ENCODE peak calls at places on chromosomes 13 and 19, in nine cellular contexts. Y is tibial nerve, Z is sigmoid colon, F is stomach, W is A549, L is H1, A is esophagus muscularis mucosa, Q is ovary, C is upper lobe of left lung. B is an unnamed sample.

GRCh38 chr13:109840201-109840892 is 54.0 kb upstream of the IRS2 start:
- DNase-seq in Y (no peak), Z (no peak), F (no peak), W (no peak), L (no peak), A (no peak), Q (no peak), C (no peak), B (no peak)

GRCh38 chr13:98856983-98857382 is 104.5 kb upstream of the SLC15A1 start:
- DNase-seq in Y (no peak), Z (no peak), F (peak), W (no peak), L (no peak), A (no peak), Q (no peak), C (peak), B (no peak)

GRCh38 chr19:33316521-33317284 is 14.4 kb upstream of the CEBPA start:
- DNase-seq in Y (no peak), Z (no peak), F (no peak), W (peak), L (no peak), A (no peak), Q (no peak), C (no peak), B (no peak)

GRCh38 chr19:17953869-17954268 is 13.0 kb upstream of the KCNN1 start:
- DNase-seq in Y (no peak), Z (no peak), F (no peak), W (no peak), L (no peak), A (no peak), Q (no peak), C (no peak), B (no peak)

GRCh38 chr19:33470686-33471085 is 50.9 kb downstream of the PEPD start:
- DNase-seq in Y (no peak), Z (no peak), F (no peak), W (no peak), L (no peak), A (no peak), Q (no peak), C (no peak), B (no peak)

GRCh38 chr13:72620874-72621273 is 106.6 kb downstream of the MZT1 start:
- DNase-seq in Y (no peak), Z (no peak), F (no peak), W (no peak), L (no peak), A (no peak), Q (no peak), C (no peak), B (no peak)

GRCh38 chr13:73365681-73366080 is 306.9 kb downstream of the KLF5 start:
- DNase-seq in Y (no peak), Z (no peak), F (no peak), W (no peak), L (no peak), A (no peak), Q (no peak), C (no peak), B (no peak)

GRCh38 chr13:69107436-69107835 is 1000.2 kb upstream of the ATXN8OS start:
- DNase-seq in Y (no peak), Z (no peak), F (no peak), W (no peak), L (no peak), A (no peak), Q (no peak), C (no peak), B (no peak)

GRCh38 chr19:38559428-38560401 is 58.0 kb downstream of the MAP4K1 start:
- DNase-seq in Y (no peak), Z (no peak), F (no peak), W (no peak), L (no peak), A (no peak), Q (no peak), C (no peak), B (no peak)

GRCh38 chr19:41324921-41325639 is 15.1 kb downstream of the CCDC97 start:
- DNase-seq in Y (no peak), Z (peak), F (no peak), W (peak), L (peak), A (no peak), Q (peak), C (peak), B (no peak)

GRCh38 chr13:104318121-104318520 is 1251.9 kb upstream of the SLC10A2 start:
- DNase-seq in Y (no peak), Z (no peak), F (no peak), W (no peak), L (no peak), A (no peak), Q (no peak), C (no peak), B (no peak)
- TF ChIP-seq CTCF in Y (no peak), Z (no peak), F (no peak), W (no peak), L (no peak), A (peak), Q (no peak), C (no peak), B (no peak)

DNA sequence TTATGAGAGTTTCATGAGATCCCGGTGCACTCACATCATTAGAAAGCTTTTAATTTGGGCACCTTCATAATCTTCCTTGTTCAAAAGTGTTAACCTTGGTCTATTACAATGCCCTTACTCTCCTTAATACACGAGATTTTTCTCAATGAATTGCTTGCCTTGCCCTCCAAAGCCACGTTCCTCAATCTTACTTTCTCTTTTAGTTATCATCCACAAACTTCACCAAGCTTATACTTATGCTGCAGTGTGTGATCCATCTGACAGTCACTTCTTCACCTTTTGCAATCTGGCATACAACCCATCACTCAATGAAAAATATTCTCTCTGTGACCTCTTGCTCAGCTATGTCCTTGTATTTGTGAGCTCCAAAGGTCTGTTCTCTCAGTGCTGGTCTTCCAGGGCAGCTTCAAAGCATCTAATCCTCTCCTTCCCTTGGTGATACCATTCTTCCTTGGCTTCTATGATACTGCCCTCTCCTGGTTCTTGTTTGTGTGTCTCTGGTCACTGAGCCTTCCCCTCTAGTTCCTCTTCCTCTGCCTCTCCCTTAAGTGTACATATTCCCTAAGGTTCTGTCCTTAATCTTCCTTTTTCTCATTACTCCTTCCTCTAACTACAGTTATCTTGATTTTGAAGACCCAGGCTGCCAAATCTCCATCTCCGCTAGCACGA is 202.2 kb upstream of the STARD13 start:
- DNase-seq in Y (peak), Z (no peak), F (no peak), W (peak), L (no peak), A (no peak), Q (no peak), C (peak), B (no peak)
- TF ChIP-seq EP300 in Y (peak), Z (no peak), F (no peak), W (no peak), L (no peak), A (no peak), Q (no peak), C (no peak), B (no peak)

DNA sequence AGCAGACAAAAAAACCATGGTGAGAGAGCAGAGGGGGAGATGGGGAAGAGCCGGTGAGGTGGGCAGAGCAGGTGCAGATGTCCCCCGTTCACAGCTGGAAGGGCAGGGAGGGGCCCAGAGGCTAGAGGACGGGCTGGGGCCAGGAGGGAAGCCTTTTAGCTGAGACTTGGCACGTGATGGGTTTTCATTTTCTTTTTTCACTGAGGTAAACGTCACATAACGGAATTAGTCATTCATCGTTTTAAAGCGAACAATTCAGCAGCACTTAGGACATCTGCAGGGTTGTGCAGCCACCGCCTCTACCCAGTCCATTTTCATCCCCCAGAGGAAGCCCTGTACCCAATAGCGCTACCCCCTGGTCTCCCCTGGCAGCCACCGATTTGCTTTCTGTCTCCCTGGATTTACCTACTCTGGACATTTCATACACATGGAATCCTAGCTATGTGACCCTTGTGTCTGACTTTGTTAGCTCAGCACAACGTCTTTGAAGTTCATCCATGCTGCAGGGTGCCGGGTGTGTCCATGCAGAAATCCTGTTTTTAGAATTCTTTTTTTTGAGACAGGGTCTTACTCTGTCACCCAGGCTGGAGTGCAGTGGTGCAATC is 16.0 kb upstream of the EMC10 start:
- DNase-seq in Y (no peak), Z (no peak), F (no peak), W (peak), L (no peak), A (no peak), Q (no peak), C (no peak), B (no peak)
- TF ChIP-seq CTCF in Y (no peak), Z (no peak), F (no peak), W (no peak), L (peak), A (no peak), Q (no peak), C (no peak), B (no peak)

GRCh38 chr13:65656740-65657329 is 1573.3 kb downstream of the PCDH9 start:
- DNase-seq in Y (no peak), Z (no peak), F (no peak), W (peak), L (no peak), A (no peak), Q (no peak), C (no peak), B (no peak)
- TF ChIP-seq EP300 in Y (no peak), Z (no peak), F (no peak), W (no peak), L (no peak), A (no peak), Q (no peak), C (no peak), B (no peak)

GRCh38 chr19:11970174-11970573 is 5.3 kb downstream of the ZNF763 start:
- DNase-seq in Y (no peak), Z (no peak), F (no peak), W (no peak), L (no peak), A (no peak), Q (no peak), C (no peak), B (no peak)

GRCh38 chr19:11963566-11964355 is 1.1 kb upstream of the ZNF763 start:
- DNase-seq in Y (peak), Z (peak), F (peak), W (no peak), L (peak), A (peak), Q (peak), C (peak), B (peak)

GRCh38 chr19:11964858-11965645 is at the start of gene ZNF763:
- DNase-seq in Y (peak), Z (peak), F (peak), W (no peak), L (peak), A (peak), Q (peak), C (peak), B (peak)

GRCh38 chr19:11964496-11964857 is 363 bp upstream of the ZNF763 start:
- DNase-seq in Y (no peak), Z (peak), F (no peak), W (no peak), L (no peak), A (no peak), Q (no peak), C (peak), B (no peak)
- TF ChIP-seq CTCF in Y (peak), Z (no peak), F (no peak), W (no peak), L (peak), A (peak), Q (no peak), C (peak), B (no peak)

GRCh38 chr13:96785986-96786385 is 208.3 kb downstream of the OXGR1 start:
- DNase-seq in Y (no peak), Z (no peak), F (no peak), W (no peak), L (no peak), A (no peak), Q (no peak), C (no peak), B (no peak)
- TF ChIP-seq EP300 in Y (no peak), Z (no peak), F (no peak), W (no peak), L (no peak), A (no peak), Q (no peak), C (no peak), B (no peak)